ENCODE peak calls at places on chromosomes 1 and 21, in four cellular contexts. W is NCI-H2081 treated with DMSO at 0.1 percent for 48 hours, J is NAMALWA, E is occipital lobe. M is an unnamed sample.

GRCh38 chr1:71170925-71171324 is 90.1 kb upstream of the ZRANB2 start:
- DNase-seq in E (no peak), W (no peak), J (peak), M (no peak)

GRCh38 chr1:153933955-153934354 is 11.2 kb upstream of the GATAD2B start:
- DNase-seq in J (no peak), W (no peak), E (no peak), M (no peak)

GRCh38 chr1:206684478-206685255 is at the start of gene MAPKAPK2:
- DNase-seq in W (no peak), E (peak), J (peak), M (peak)

GRCh38 chr1:74767490-74767889 is 34.5 kb downstream of the TYW3 start:
- DNase-seq in E (no peak), J (peak), W (no peak), M (peak)

GRCh38 chr1:62356257-62356835 is 37.1 kb upstream of the KANK4 start:
- DNase-seq in W (no peak), J (no peak), E (no peak), M (no peak)

GRCh38 chr1:78054559-78054958 is 8.8 kb downstream of the GIPC2 start:
- DNase-seq in E (no peak), W (no peak), J (no peak), M (no peak)

GRCh38 chr1:110636149-110636935 is 30.2 kb upstream of the KCNA2 start:
- DNase-seq in J (no peak), E (no peak), W (no peak), M (no peak)

GRCh38 chr21:29022141-29022540 is 2.3 kb upstream of the USP16 start:
- DNase-seq in E (no peak), J (no peak), W (no peak), M (no peak)

GRCh38 chr1:114715952-114716303 is 643 bp downstream of the NRAS start:
- DNase-seq in J (no peak), E (no peak), W (no peak), M (no peak)

GRCh38 chr1:96945509-96946084 is 224.0 kb downstream of the PTBP2 start:
- DNase-seq in E (no peak), J (no peak), W (no peak), M (no peak)

GRCh38 chr21:15026370-15026769 is 38.4 kb downstream of the NRIP1 start:
- DNase-seq in J (no peak), E (no peak), W (no peak), M (no peak)

GRCh38 chr1:64822621-64823020 is 77.7 kb downstream of the RAVER2 start:
- DNase-seq in J (no peak), W (no peak), E (no peak), M (no peak)

GRCh38 chr1:38029725-38030511 is 16.7 kb downstream of the POU3F1 start:
- DNase-seq in W (no peak), E (no peak), J (no peak), M (peak)

GRCh38 chr1:111813440-111814304 is 58.0 kb downstream of the DDX20 start:
- DNase-seq in J (peak), W (no peak), E (no peak), M (peak)

GRCh38 chr1:154403300-154403943 is 1.7 kb upstream of the IL6R start:
- DNase-seq in J (no peak), W (no peak), E (no peak), M (no peak)

GRCh38 chr1:67748630-67749029 is 63.6 kb downstream of the GADD45A start:
- DNase-seq in J (no peak), W (no peak), E (no peak), M (no peak)

GRCh38 chr1:151905070-151905442 is 4.3 kb downstream of the THEM4 start:
- DNase-seq in W (no peak), E (no peak), J (no peak), M (no peak)

GRCh38 chr1:226482196-226482595 is 66.4 kb upstream of the STUM start:
- DNase-seq in W (no peak), E (no peak), J (no peak), M (no peak)

GRCh38 chr1:28127617-28128257 is 39.3 kb upstream of the EYA3 start:
- DNase-seq in J (peak), W (no peak), E (no peak), M (peak)

GRCh38 chr1:226395753-226396152 is 12.1 kb downstream of the PARP1 start:
- DNase-seq in J (no peak), E (no peak), W (no peak), M (no peak)

GRCh38 chr1:209988706-209989105 is 50.7 kb downstream of the SYT14 start:
- DNase-seq in J (no peak), E (no peak), W (no peak), M (no peak)

GRCh38 chr1:52590275-52590674 is 11.9 kb upstream of the GPX7 start:
- DNase-seq in E (no peak), J (no peak), W (no peak), M (no peak)

GRCh38 chr1:192232859-192233417 is 74.7 kb downstream of the RGS18 start:
- DNase-seq in J (no peak), W (no peak), E (no peak), M (no peak)

GRCh38 chr21:37642493-37642892 is 273.8 kb downstream of the KCNJ6 start:
- DNase-seq in W (no peak), J (peak), E (no peak), M (peak)

GRCh38 chr1:2984399-2985061 is 36.7 kb upstream of the ACTRT2 start:
- DNase-seq in J (no peak), W (no peak), E (no peak), M (no peak)

GRCh38 chr1:31809698-31810097 is 6.1 kb downstream of the SPOCD1 start:
- DNase-seq in J (no peak), E (no peak), W (no peak), M (no peak)

GRCh38 chr1:182968151-182968741 is 15.3 kb upstream of the SHCBP1L start:
- DNase-seq in E (no peak), J (no peak), W (no peak), M (no peak)

GRCh38 chr1:154418062-154418897 is 13.1 kb downstream of the IL6R start:
- DNase-seq in E (no peak), J (no peak), W (no peak), M (no peak)

GRCh38 chr1:222897527-222898190 is 82.8 kb downstream of the DISP1 start:
- DNase-seq in E (no peak), J (no peak), W (no peak), M (no peak)

M was measured in Karpas-422.